ENCODE peak calls at places on chromosomes 1 and 21, in eight cellular contexts. K is right cardiac atrium, G is mammary epithelial cell, E is endodermal cell, F is GM12865, D is colonic mucosa, Y is GM23248, W is lower lobe of right lung. V is an unnamed sample.
A peak's percentile ranks its signal among the peaks of the same experiment; 100 is the strongest.

GRCh38 chr1:12501661-12502060 is 116.3 kb downstream of the DHRS3 start:
- DNase-seq in K (no peak), G (peak; percentile 69), E (no peak), F (no peak), D (no peak), Y (peak; percentile 89), W (no peak), V (no peak)

GRCh38 chr21:31203371-31204054 is 140.5 kb downstream of the TIAM1 start:
- DNase-seq in K (no peak), G (peak; percentile 16), E (no peak), F (no peak), D (no peak), Y (peak; percentile 70), W (no peak), V (no peak)

GRCh38 chr1:95850798-95851197 is 616.8 kb downstream of the RWDD3 start:
- DNase-seq in K (no peak), G (no peak), E (no peak), F (no peak), D (no peak), Y (no peak), W (no peak), V (no peak)

GRCh38 chr1:167456926-167457325 is 61.4 kb downstream of the CD247 start:
- DNase-seq in K (no peak), G (no peak), E (no peak), F (no peak), D (no peak), Y (no peak), W (no peak), V (no peak)

GRCh38 chr1:20726107-20726911 is 6.2 kb downstream of the SH2D5 start:
- DNase-seq in K (no peak), G (no peak), E (peak; percentile 40), F (no peak), D (no peak), Y (no peak), W (no peak), V (no peak)

GRCh38 chr1:100455478-100456072 is 82.4 kb upstream of the GPR88 start:
- DNase-seq in K (no peak), G (no peak), E (no peak), F (no peak), D (no peak), Y (peak; percentile 50), W (no peak), V (no peak)

GRCh38 chr1:226679853-226680516 is 59.1 kb downstream of the ITPKB start:
- DNase-seq in K (peak; percentile 87), G (no peak), E (peak; percentile 99), F (peak; percentile 49), D (peak; percentile 87), Y (peak; percentile 68), W (peak; percentile 87), V (no peak)

GRCh38 chr1:110615548-110616130 is 9.5 kb upstream of the KCNA2 start:
- DNase-seq in K (peak; percentile 45), G (peak; percentile 63), E (peak; percentile 93), F (peak; percentile 77), D (peak; percentile 75), Y (peak; percentile 70), W (peak; percentile 58), V (peak; percentile 73)

GRCh38 chr1:154851392-154852177 is 18.5 kb downstream of the KCNN3 start:
- DNase-seq in K (no peak), G (no peak), E (peak; percentile 86), F (no peak), D (no peak), Y (no peak), W (no peak), V (no peak)

GRCh38 chr1:39204441-39205081 is at the start of gene MACF1:
- DNase-seq in K (peak; percentile 76), G (peak; percentile 72), E (peak; percentile 77), F (peak; percentile 49), D (peak; percentile 60), Y (peak; percentile 94), W (no peak), V (peak; percentile 53)

GRCh38 chr1:184724843-184725242 is 29.8 kb downstream of the EDEM3 start:
- DNase-seq in K (no peak), G (no peak), E (no peak), F (no peak), D (no peak), Y (no peak), W (no peak), V (no peak)

GRCh38 chr1:81800741-81801031 is at the start of gene ADGRL2:
- DNase-seq in K (no peak), G (no peak), E (peak; percentile 85), F (no peak), D (peak; percentile 37), Y (no peak), W (no peak), V (no peak)
- H3K4me3 ChIP-seq in K (peak within 1 kb of the TSS; percentile 86), G (peak within 1 kb of the TSS; percentile 85), E (peak within 1 kb of the TSS; percentile 89), F (peak within 1 kb of the TSS; percentile 64), D (peak within 1 kb of the TSS; percentile 53), Y (peak within 1 kb of the TSS; percentile 83), W (peak within 1 kb of the TSS; percentile 76), V (peak within 1 kb of the TSS; percentile 24)

GRCh38 chr21:16194851-16195251 is 465.1 kb downstream of the USP25 start:
- DNase-seq in K (no peak), G (peak; percentile 16), E (no peak), F (no peak), D (no peak), Y (peak; percentile 45), W (no peak), V (no peak)
- H3K4me3 ChIP-seq in K (peak overlapping the region; percentile 95), G (peak overlapping the region; percentile 31), E (peak overlapping the region; percentile 22), F (no peak overlapping the region), D (no peak overlapping the region), Y (peak overlapping the region; percentile 82), W (peak overlapping the region; percentile 45), V (no peak overlapping the region)

DNA sequence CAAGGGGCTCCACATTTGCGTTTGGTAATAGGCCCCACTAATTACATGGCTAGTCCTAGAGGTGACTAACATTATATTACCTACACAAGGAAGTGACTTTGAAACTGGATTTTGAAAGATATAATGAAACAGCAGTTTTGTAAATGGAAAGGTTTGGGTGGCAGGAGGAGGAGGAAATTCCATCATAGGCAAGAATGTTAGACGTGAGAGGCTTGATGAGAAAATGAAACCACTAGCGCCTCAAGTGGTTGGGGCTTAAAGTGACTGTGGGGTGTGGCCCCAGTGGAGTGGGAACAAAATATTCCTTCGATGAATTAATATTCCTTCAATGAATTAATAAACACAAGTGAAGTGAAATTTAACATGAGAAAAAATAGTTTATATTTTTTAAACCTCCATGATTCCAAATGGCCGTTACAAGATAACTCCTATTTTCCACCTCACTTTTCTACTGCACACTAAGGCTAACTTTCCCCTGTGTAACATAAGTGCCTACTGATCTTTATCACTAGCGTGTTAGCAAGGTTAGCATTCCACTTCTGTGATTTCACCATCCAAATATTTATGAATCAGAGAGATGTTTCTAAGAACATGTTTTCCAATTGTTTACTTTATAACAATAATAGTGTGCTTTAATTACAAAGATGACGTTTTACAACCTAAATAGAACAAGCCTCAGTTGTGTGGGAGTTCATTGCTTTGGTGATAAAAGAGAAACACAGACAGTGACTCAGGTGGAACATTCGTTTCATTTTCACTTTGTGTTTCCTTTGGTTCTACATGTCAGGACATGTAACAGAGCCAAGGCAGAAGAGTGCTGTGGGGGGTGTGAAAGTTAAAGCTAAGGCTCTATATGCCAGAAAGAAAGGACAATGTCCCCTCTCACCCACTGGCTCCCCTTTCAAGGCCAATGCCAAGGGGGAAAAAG is 12.5 kb upstream of the ATF3 start:
- DNase-seq in K (no peak), G (peak; percentile 98), E (peak; percentile 71), F (peak; percentile 89), D (peak; percentile 48), Y (peak; percentile 96), W (no peak), V (peak; percentile 72)
- H3K4me3 ChIP-seq in K (no peak overlapping the region), G (peak overlapping the region; percentile 5), E (no peak overlapping the region), F (peak overlapping the region; percentile 20), D (no peak overlapping the region), Y (peak overlapping the region; percentile 48), W (peak overlapping the region; percentile 7), V (peak overlapping the region; percentile 25)

GRCh38 chr1:25821112-25821476 is 1.3 kb downstream of the MTFR1L start:
- DNase-seq in K (no peak), G (no peak), E (no peak), F (no peak), D (no peak), Y (peak; percentile 15), W (no peak), V (no peak)

GRCh38 chr1:25819496-25820246 is at the start of gene MTFR1L:
- DNase-seq in K (peak; percentile 89), G (peak; percentile 90), E (peak; percentile 95), F (peak; percentile 92), D (peak; percentile 95), Y (peak; percentile 88), W (peak; percentile 95), V (peak; percentile 76)

GRCh38 chr1:25820247-25821111 is 725 bp downstream of the MTFR1L start:
- DNase-seq in K (peak; percentile 54), G (peak; percentile 76), E (peak; percentile 88), F (peak; percentile 85), D (peak; percentile 56), Y (peak; percentile 89), W (peak; percentile 75), V (peak; percentile 53)

GRCh38 chr1:25818569-25818968 is 1.2 kb upstream of the MTFR1L start:
- DNase-seq in K (no peak), G (no peak), E (peak; percentile 45), F (no peak), D (no peak), Y (peak; percentile 29), W (no peak), V (no peak)

GRCh38 chr1:25821630-25822091 is 1.9 kb downstream of the MTFR1L start:
- DNase-seq in K (no peak), G (no peak), E (no peak), F (no peak), D (no peak), Y (peak; percentile 70), W (no peak), V (no peak)
- H3K4me3 ChIP-seq in K (no peak overlapping the region), G (peak overlapping the region; percentile 90), E (peak overlapping the region; percentile 87), F (peak overlapping the region; percentile 94), D (no peak overlapping the region), Y (peak overlapping the region; percentile 82), W (no peak overlapping the region), V (no peak overlapping the region)

GRCh38 chr1:17514776-17515175 is 24.7 kb upstream of the ARHGEF10L start:
- DNase-seq in K (no peak), G (no peak), E (no peak), F (no peak), D (no peak), Y (no peak), W (no peak), V (no peak)
- H3K4me3 ChIP-seq in K (no peak overlapping the region), G (no peak overlapping the region), E (no peak overlapping the region), F (no peak overlapping the region), D (no peak overlapping the region), Y (no peak overlapping the region), W (no peak overlapping the region), V (no peak overlapping the region)

DNA sequence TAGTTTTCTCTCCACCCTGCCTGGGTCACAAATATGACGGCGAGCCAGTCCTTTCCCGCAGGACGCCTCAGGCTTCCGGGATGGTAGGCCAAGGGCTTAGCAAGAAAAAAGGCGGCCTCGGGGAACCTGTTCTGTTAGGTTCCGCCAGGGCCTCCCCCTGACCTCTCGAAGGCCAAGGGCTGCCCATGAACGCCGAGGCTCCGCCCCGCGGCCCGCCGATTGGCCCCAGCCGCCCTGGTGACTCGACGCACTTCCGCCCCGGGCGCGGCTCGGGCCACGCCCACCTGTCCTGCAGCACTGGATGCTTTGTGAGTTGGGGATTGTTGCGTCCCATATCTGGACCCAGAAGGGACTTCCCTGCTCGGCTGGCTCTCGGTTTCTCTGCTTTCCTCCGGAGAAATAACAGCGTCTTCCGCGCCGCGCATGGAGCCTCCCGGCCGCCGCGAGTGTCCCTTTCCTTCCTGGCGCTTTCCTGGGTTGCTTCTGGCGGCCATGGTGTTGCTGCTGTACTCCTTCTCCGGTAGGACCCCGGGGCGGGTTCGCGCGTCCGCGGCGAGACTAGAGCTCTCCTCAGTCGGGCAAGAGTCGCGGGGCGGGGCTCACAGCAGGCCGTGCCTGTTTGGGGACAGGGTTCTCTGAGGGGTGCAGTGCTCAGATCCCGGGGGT is at the start of gene CD46:
- DNase-seq in K (peak; percentile 98), G (peak; percentile 97), E (peak; percentile 98), F (peak; percentile 96), D (peak; percentile 98), Y (peak; percentile 97), W (peak; percentile 99), V (peak; percentile 90)
- H3K4me3 ChIP-seq in K (peak within 1 kb of the TSS; percentile 59), G (peak within 1 kb of the TSS; percentile 63), E (peak within 1 kb of the TSS; percentile 91), F (peak within 1 kb of the TSS; percentile 82), D (peak within 1 kb of the TSS; percentile 87), Y (peak within 1 kb of the TSS; percentile 95), W (peak within 1 kb of the TSS; percentile 94), V (peak within 1 kb of the TSS; percentile 76)

V was measured in Jurkat, Clone E6-1.